ENCODE peak calls at places on chromosomes 2 and 18, in five cellular contexts. One of them, this sample, is unnamed. For H3K4me1, the result is how much of the 10 kb centered on the place peaks cover.

GRCh38 chr2:145887915-145888314 is 1368.0 kb upstream of the ZEB2 start:
- DNase-seq in MM.1S: no peak
- DNase-seq in GM23338: no peak
- DNase-seq in small intestine: no peak
- DNase-seq in ascending aorta: no peak
- DNase-seq in this sample: no peak

GRCh38 chr18:72672364-72673151 is 128.4 kb upstream of the CBLN2 start:
- DNase-seq in MM.1S: peak
- DNase-seq in GM23338: peak
- DNase-seq in small intestine: peak
- DNase-seq in ascending aorta: no peak
- DNase-seq in this sample: peak

GRCh38 chr2:191180712-191181111 is 29.9 kb upstream of the STAT4 start:
- DNase-seq in MM.1S: no peak
- DNase-seq in GM23338: no peak
- DNase-seq in small intestine: no peak
- DNase-seq in ascending aorta: no peak
- DNase-seq in this sample: peak

GRCh38 chr2:181953773-181954537 is 31.7 kb upstream of the PPP1R1C start:
- DNase-seq in MM.1S: peak
- DNase-seq in GM23338: peak
- DNase-seq in small intestine: peak
- DNase-seq in ascending aorta: no peak
- DNase-seq in this sample: peak

GRCh38 chr2:193841389-193842150 is 1646.8 kb upstream of the TMEFF2 start:
- DNase-seq in MM.1S: no peak
- DNase-seq in GM23338: no peak
- DNase-seq in small intestine: no peak
- DNase-seq in ascending aorta: no peak
- DNase-seq in this sample: no peak

GRCh38 chr2:73979021-73979420 is 5.7 kb upstream of the TET3 start:
- DNase-seq in MM.1S: no peak
- DNase-seq in GM23338: peak
- DNase-seq in small intestine: no peak
- DNase-seq in ascending aorta: no peak
- DNase-seq in this sample: no peak

GRCh38 chr2:10043256-10043905 is at the start of gene KLF11:
- DNase-seq in MM.1S: peak
- DNase-seq in GM23338: peak
- DNase-seq in small intestine: peak
- DNase-seq in ascending aorta: peak
- DNase-seq in this sample: peak

GRCh38 chr18:77346446-77346845 is 96.8 kb downstream of the GALR1 start:
- DNase-seq in MM.1S: no peak
- DNase-seq in GM23338: no peak
- DNase-seq in small intestine: no peak
- DNase-seq in ascending aorta: no peak
- DNase-seq in this sample: no peak

GRCh38 chr18:59232309-59233016 is 12.5 kb downstream of the GRP start:
- DNase-seq in MM.1S: no peak
- DNase-seq in GM23338: peak
- DNase-seq in small intestine: no peak
- DNase-seq in ascending aorta: no peak
- DNase-seq in this sample: no peak

GRCh38 chr18:61662726-61663125 is 230.1 kb downstream of the RNF152 start:
- DNase-seq in MM.1S: no peak
- DNase-seq in GM23338: no peak
- DNase-seq in small intestine: no peak
- DNase-seq in ascending aorta: no peak
- DNase-seq in this sample: no peak

GRCh38 chr2:189217546-189217945 is 38.0 kb upstream of the COL5A2 start:
- DNase-seq in MM.1S: no peak
- DNase-seq in GM23338: peak
- DNase-seq in small intestine: no peak
- DNase-seq in ascending aorta: no peak
- DNase-seq in this sample: no peak

GRCh38 chr2:144580521-144581153 is 60.7 kb upstream of the ZEB2 start:
- DNase-seq in MM.1S: no peak
- DNase-seq in GM23338: peak
- DNase-seq in small intestine: no peak
- DNase-seq in ascending aorta: no peak
- DNase-seq in this sample: no peak

GRCh38 chr2:162075689-162076132 is 1.7 kb upstream of the DPP4 start:
- DNase-seq in MM.1S: no peak
- DNase-seq in GM23338: no peak
- DNase-seq in small intestine: no peak
- DNase-seq in ascending aorta: no peak
- DNase-seq in this sample: no peak

GRCh38 chr18:34595673-34596072 is 114.4 kb upstream of the DTNA start:
- DNase-seq in MM.1S: no peak
- DNase-seq in GM23338: peak
- DNase-seq in small intestine: peak
- DNase-seq in ascending aorta: no peak
- DNase-seq in this sample: no peak

GRCh38 chr2:218569661-218570500 is 1.2 kb downstream of the CNOT9 start:
- DNase-seq in MM.1S: peak
- DNase-seq in GM23338: peak
- DNase-seq in small intestine: peak
- DNase-seq in ascending aorta: no peak
- DNase-seq in this sample: peak

GRCh38 chr18:72986103-72986502 is 118.3 kb upstream of the NETO1 start:
- DNase-seq in MM.1S: no peak
- DNase-seq in GM23338: no peak
- DNase-seq in small intestine: no peak
- DNase-seq in ascending aorta: no peak
- DNase-seq in this sample: no peak

DNA sequence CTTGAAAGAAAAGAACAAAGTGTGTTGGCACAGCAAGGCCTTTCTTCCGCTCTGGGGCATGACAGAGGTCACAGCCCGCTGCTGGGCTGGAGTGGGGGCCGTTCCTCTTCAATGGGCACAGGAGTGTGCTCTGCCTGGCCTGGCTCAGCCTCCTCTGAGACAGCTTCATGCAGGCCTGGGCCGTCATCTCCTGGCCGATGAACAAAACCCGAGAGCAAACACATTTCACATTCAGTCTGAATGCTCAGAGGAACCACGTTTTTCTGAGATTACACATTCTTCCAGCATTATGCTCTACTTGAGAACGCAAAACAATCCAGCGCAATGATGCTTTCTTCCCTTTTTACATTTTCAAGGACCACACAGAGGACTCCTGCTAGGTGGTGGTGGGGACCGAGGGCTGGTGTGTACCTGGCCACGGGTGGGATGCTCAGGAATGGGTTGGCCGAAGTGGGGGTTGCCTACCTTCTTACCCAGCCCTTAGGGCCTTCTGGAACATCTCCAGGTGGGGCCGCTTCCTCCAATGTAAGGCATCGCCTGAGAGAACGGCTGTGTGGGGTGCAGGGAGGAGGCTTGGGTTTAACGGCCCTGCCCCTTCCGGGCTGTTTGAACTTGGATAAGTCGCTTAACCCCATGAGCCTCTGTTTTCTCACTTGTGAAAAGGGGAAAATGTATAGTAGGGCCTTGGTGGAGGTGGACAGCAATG is 34.8 kb downstream of the EMILIN2 start:
- DNase-seq in MM.1S: no peak
- DNase-seq in GM23338: no peak
- DNase-seq in small intestine: no peak
- DNase-seq in ascending aorta: no peak
- DNase-seq in this sample: peak
- H3K4me3 ChIP-seq in MM.1S: no peak
- H3K4me3 ChIP-seq in GM23338: no peak
- H3K4me3 ChIP-seq in small intestine: no peak
- H3K4me3 ChIP-seq in ascending aorta: no peak
- H3K4me3 ChIP-seq in this sample: no peak

GRCh38 chr2:60551241-60552095 is 2.0 kb downstream of the BCL11A start:
- DNase-seq in MM.1S: peak
- DNase-seq in GM23338: peak
- DNase-seq in small intestine: no peak
- DNase-seq in ascending aorta: no peak
- DNase-seq in this sample: peak

GRCh38 chr2:60549250-60550150 is 4.0 kb downstream of the BCL11A start:
- DNase-seq in MM.1S: peak
- DNase-seq in GM23338: peak
- DNase-seq in small intestine: no peak
- DNase-seq in ascending aorta: no peak
- DNase-seq in this sample: peak

GRCh38 chr2:60550984-60551240 is 2.5 kb downstream of the BCL11A start:
- DNase-seq in MM.1S: no peak
- DNase-seq in GM23338: no peak
- DNase-seq in small intestine: no peak
- DNase-seq in ascending aorta: no peak
- DNase-seq in this sample: no peak

GRCh38 chr2:60548844-60549243 is 4.6 kb downstream of the BCL11A start:
- DNase-seq in MM.1S: no peak
- DNase-seq in GM23338: peak
- DNase-seq in small intestine: no peak
- DNase-seq in ascending aorta: no peak
- DNase-seq in this sample: no peak

DNA sequence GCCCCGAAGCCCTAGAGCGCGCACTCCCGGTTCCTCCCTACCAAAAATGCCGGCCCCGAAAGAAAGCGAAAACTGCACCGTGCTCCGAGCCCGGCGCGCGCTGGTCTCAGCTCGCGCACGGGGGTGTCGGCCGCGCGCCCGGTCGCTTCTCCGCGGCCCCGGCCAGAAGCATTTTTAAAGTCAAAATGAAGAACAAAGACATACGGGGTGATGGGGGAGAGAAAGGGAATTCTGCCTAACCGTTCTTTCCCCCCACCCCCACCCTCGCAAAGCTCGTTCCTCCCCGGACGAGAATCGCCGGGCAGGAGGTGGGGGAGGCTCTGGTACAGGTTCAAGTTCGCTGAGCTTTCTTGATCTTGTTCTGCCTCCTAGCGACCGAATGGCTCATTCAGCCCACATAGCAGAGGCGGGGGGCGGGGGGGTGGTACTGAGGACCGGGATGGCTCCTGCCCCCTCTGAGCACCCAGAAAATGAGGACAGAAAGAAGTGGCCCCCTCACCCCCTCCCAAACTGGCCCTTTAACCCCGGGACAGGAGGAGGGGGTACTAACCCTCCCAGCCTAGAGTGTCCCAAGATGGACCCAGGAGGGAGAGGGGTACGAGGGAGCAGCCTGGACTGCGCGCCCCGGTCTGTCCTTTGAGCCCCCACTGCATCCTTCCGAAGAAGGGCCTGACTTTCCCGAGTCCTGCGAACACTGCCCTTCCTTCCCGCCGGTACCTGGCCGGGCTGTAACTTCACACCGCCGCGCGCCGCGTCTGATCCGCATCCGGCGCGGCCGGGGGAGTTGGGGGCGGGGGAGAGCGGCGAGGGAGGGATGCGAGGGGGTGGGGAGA is 3.1 kb downstream of the BCL11A start:
- DNase-seq in MM.1S: peak
- DNase-seq in GM23338: peak
- DNase-seq in small intestine: peak
- DNase-seq in ascending aorta: no peak
- DNase-seq in this sample: peak
- H3K4me1 ChIP-seq in MM.1S: under half
- H3K4me1 ChIP-seq in GM23338: under half
- H3K4me1 ChIP-seq in small intestine: under half
- H3K4me1 ChIP-seq in ascending aorta: under half
- H3K4me1 ChIP-seq in this sample: under half

DNA sequence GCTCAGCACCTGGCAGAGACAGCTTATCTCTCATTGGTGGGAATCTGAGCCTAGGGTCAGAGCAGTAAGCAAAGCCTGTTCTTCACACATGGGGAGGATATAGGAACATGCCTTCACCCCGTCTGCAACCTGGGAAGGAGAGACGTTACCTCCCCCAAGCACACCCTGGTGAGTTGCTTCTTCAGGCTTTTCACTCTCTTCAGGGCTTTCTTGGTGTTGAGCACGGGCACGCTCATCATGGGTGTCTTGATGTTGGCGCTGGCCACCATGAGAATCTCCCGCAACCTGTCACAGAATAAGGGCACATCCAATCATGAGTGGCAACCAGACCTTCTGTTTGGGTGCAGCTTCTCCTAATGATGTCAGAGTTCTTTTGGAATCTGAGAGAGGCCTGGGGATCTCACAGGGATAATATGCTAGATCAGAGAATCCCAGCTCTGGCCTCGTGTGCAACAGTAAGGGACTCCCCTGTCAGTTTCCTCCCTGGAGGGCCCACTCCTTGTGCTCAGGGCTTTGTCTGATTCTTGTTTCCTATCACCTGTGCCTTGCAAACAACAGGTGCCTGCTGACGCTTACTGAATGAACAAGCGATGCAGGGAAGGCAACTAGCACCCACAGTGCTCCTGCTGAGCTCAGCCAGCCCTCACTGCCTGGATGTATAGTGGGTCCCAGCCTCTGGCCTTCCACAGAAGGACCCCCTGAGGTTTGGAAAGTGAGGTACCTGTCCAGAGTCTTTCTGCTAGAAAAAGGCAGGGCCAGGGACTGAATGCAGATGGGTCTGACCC is 66.3 kb downstream of the POLR1A start:
- DNase-seq in MM.1S: no peak
- DNase-seq in GM23338: no peak
- DNase-seq in small intestine: no peak
- DNase-seq in ascending aorta: no peak
- DNase-seq in this sample: no peak
- H3K27ac ChIP-seq in MM.1S: peak
- H3K27ac ChIP-seq in GM23338: no peak
- H3K27ac ChIP-seq in small intestine: no peak
- H3K27ac ChIP-seq in ascending aorta: peak
- H3K27ac ChIP-seq in this sample: no peak

GRCh38 chr2:130251520-130251864 is 53.3 kb upstream of the TUBA3E start:
- DNase-seq in MM.1S: no peak
- DNase-seq in GM23338: no peak
- DNase-seq in small intestine: no peak
- DNase-seq in ascending aorta: no peak
- DNase-seq in this sample: no peak

GRCh38 chr2:130251865-130252620 is 53.8 kb upstream of the TUBA3E start:
- DNase-seq in MM.1S: no peak
- DNase-seq in GM23338: no peak
- DNase-seq in small intestine: no peak
- DNase-seq in ascending aorta: no peak
- DNase-seq in this sample: no peak

GRCh38 chr2:130252880-130253645 is 54.8 kb upstream of the TUBA3E start:
- DNase-seq in MM.1S: no peak
- DNase-seq in GM23338: peak
- DNase-seq in small intestine: peak
- DNase-seq in ascending aorta: no peak
- DNase-seq in this sample: no peak
- H3K4me3 ChIP-seq in MM.1S: no peak
- H3K4me3 ChIP-seq in GM23338: no peak
- H3K4me3 ChIP-seq in small intestine: no peak
- H3K4me3 ChIP-seq in ascending aorta: peak
- H3K4me3 ChIP-seq in this sample: no peak

GRCh38 chr2:105858868-105859693 is 114.4 kb downstream of the NCK2 start:
- DNase-seq in MM.1S: no peak
- DNase-seq in GM23338: no peak
- DNase-seq in small intestine: no peak
- DNase-seq in ascending aorta: no peak
- DNase-seq in this sample: no peak
- H3K4me1 ChIP-seq in MM.1S: under half
- H3K4me1 ChIP-seq in GM23338: under half
- H3K4me1 ChIP-seq in small intestine: under half
- H3K4me1 ChIP-seq in ascending aorta: under half
- H3K4me1 ChIP-seq in this sample: under half

GRCh38 chr18:13621886-13622619 is 104.3 kb downstream of the FAM210A start:
- DNase-seq in MM.1S: no peak
- DNase-seq in GM23338: no peak
- DNase-seq in small intestine: no peak
- DNase-seq in ascending aorta: no peak
- DNase-seq in this sample: no peak
- H3K27ac ChIP-seq in MM.1S: no peak
- H3K27ac ChIP-seq in GM23338: no peak
- H3K27ac ChIP-seq in small intestine: no peak
- H3K27ac ChIP-seq in ascending aorta: no peak
- H3K27ac ChIP-seq in this sample: no peak